ENCODE peak calls at places on chromosome 22, in eight cellular contexts. K, S, Y, V, D, L, N and A are unnamed samples.

GRCh38 chr22:24536089-24536488 is 18.8 kb downstream of the GUCD1 start:
- DNase-seq in K (no peak), S (no peak), Y (no peak), V (no peak), D (no peak), L (no peak), N (no peak), A (no peak)

GRCh38 chr22:17198188-17199130 is 20.8 kb downstream of the ADA2 start:
- DNase-seq in K (no peak), S (no peak), Y (no peak), V (no peak), D (no peak), L (no peak), N (no peak), A (peak; percentile 50)

GRCh38 chr22:50002791-50003190 is 9.8 kb downstream of the IL17REL start:
- DNase-seq in K (no peak), S (no peak), Y (no peak), V (no peak), D (peak; percentile 7), L (no peak), N (no peak), A (no peak)

GRCh38 chr22:44972363-44973083 is 37.3 kb downstream of the PHF21B start:
- DNase-seq in K (no peak), S (no peak), Y (no peak), V (no peak), D (peak; percentile 28), L (no peak), N (no peak), A (no peak)

GRCh38 chr22:24011735-24012068 is 598 bp downstream of the CABIN1 start:
- DNase-seq in K (no peak), S (peak; percentile 37), Y (no peak), V (no peak), D (no peak), L (no peak), N (no peak), A (no peak)

GRCh38 chr22:47175761-47176359 is 413.4 kb downstream of the TBC1D22A start:
- DNase-seq in K (no peak), S (no peak), Y (no peak), V (peak; percentile 8), D (peak; percentile 7), L (no peak), N (no peak), A (peak; percentile 61)

GRCh38 chr22:48894064-48894671 is 933.5 kb downstream of the BRD1 start:
- DNase-seq in K (no peak), S (no peak), Y (peak; percentile 90), V (no peak), D (no peak), L (peak; percentile 21), N (peak; percentile 5), A (no peak)

GRCh38 chr22:36384766-36385400 is 2.9 kb downstream of the MYH9 start:
- DNase-seq in K (no peak), S (peak; percentile 61), Y (no peak), V (no peak), D (no peak), L (no peak), N (no peak), A (no peak)

GRCh38 chr22:23836281-23836680 is 2.5 kb downstream of the DERL3 start:
- DNase-seq in K (no peak), S (peak; percentile 14), Y (no peak), V (no peak), D (no peak), L (no peak), N (no peak), A (no peak)

DNA sequence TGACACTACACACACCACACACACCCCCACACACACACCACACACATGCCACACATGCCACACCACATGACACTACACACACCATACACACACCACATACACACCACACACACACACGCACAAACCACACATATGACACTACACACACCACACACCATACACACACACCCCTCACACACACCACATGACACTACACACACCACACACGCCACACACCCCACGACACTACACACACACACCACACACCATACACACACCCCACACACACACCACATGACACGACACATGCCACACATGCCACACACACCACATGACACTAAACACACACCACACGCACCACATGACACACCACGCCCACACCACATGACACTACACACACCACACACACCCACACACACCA is 101.8 kb upstream of the ASPHD2 start:
- DNase-seq in K (no peak), S (no peak), Y (no peak), V (no peak), D (no peak), L (no peak), N (no peak), A (no peak)
- TF ChIP-seq CTCF in K (no peak), S (no peak), Y (no peak), V (no peak), D (no peak), L (no peak), N (no peak), A (no peak)

GRCh38 chr22:21837184-21837979 is 30.1 kb downstream of the MAPK1 start:
- DNase-seq in K (peak; percentile 72), S (no peak), Y (no peak), V (no peak), D (no peak), L (no peak), N (peak; percentile 9), A (no peak)

GRCh38 chr22:21841422-21841821 is 26.0 kb downstream of the MAPK1 start:
- DNase-seq in K (peak; percentile 24), S (no peak), Y (no peak), V (no peak), D (no peak), L (no peak), N (no peak), A (no peak)

GRCh38 chr22:21842946-21843345 is 24.5 kb downstream of the MAPK1 start:
- DNase-seq in K (no peak), S (no peak), Y (no peak), V (no peak), D (no peak), L (no peak), N (no peak), A (no peak)

GRCh38 chr22:21840236-21840823 is 27.1 kb downstream of the MAPK1 start:
- DNase-seq in K (no peak), S (no peak), Y (no peak), V (no peak), D (no peak), L (no peak), N (no peak), A (no peak)

DNA sequence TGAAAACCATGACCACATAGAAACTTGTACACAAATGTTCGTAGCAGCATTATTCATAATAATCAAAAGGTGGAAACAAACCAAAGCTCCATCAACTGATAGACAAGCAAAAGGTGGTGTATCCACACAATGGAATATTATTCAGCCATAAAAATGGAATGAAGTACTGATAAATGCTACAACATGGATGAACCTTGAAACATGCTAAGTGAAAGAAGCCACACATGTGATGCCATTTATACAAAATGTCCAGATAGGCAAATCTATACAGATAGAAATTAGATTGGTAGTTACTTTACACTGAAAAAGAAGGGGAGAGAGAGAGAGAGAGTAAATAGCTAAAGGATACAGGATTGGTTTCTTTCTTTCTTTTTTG is 27.7 kb downstream of the MAPK1 start:
- DNase-seq in K (no peak), S (no peak), Y (no peak), V (no peak), D (no peak), L (no peak), N (no peak), A (no peak)
- TF ChIP-seq EP300 in K (no peak), S (no peak), Y (no peak), V (no peak), D (no peak), L (no peak), N (no peak), A (no peak)

GRCh38 chr22:35367331-35367886 is 13.5 kb upstream of the HMOX1 start:
- DNase-seq in K (no peak), S (no peak), Y (no peak), V (no peak), D (peak; percentile 55), L (no peak), N (no peak), A (peak; percentile 59)
- TF ChIP-seq CTCF in K (peak; percentile 3), S (no peak), Y (no peak), V (no peak), D (no peak), L (no peak), N (no peak), A (no peak)

GRCh38 chr22:33476206-33476605 is 418.0 kb upstream of the SYN3 start:
- DNase-seq in K (peak; percentile 58), S (no peak), Y (no peak), V (no peak), D (no peak), L (no peak), N (no peak), A (no peak)
- TF ChIP-seq EP300 in K (no peak), S (no peak), Y (no peak), V (no peak), D (no peak), L (no peak), N (no peak), A (no peak)

DNA sequence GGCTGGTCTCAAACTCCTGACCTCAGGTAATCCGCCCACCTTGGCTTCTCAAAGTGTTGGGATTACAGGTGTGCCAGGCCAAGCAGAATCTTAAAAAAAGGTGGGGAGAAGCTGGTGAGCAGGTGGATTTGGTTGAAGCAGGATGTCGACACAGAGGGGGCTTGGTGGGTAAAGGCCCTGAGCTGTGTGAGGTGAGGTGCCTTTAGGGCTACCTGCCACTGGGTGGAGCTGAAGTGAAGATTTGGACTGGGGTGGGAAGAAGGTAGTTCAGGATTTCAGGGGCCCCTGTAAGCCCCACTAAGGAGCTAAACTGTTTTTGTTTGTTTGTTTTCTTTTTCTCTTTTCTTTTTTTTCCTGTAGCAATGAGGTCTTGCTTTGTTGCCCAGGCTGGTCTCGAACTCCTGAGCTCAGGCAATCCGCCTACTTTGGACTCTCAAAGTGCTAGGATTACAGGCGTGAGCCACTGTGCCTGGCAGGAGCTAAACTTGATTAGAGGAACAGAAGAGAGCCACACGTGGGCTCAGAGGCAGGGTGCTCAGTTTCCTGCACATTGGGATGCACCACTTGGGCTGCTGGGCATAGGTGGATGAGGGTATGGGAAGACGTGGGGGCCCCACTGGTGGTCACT is 6.0 kb downstream of the P2RX6 start:
- DNase-seq in K (no peak), S (peak; percentile 71), Y (no peak), V (no peak), D (no peak), L (no peak), N (peak; percentile 51), A (no peak)
- TF ChIP-seq CTCF in K (peak; percentile 43), S (peak; percentile 52), Y (peak; percentile 14), V (no peak), D (no peak), L (no peak), N (no peak), A (no peak)